ENCODE peak calls at places on chromosomes 6 and 20, in eight cellular contexts. One of them, this sample, is unnamed.

GRCh38 chr6:50721978-50722377 is 8.7 kb downstream of the TFAP2D start:
- DNase-seq in effector CD8-positive, alpha-beta T cell: no peak
- DNase-seq in A172: no peak
- DNase-seq in HCT116: no peak
- DNase-seq in fibroblast of lung: no peak
- DNase-seq in myocyte: no peak
- DNase-seq in astrocyte of the cerebellum: no peak
- DNase-seq in progenitor cell of endocrine pancreas: no peak
- DNase-seq in this sample: no peak

GRCh38 chr6:144989319-144990099 is 704.4 kb downstream of the UTRN start:
- DNase-seq in effector CD8-positive, alpha-beta T cell: no peak
- DNase-seq in A172: no peak
- DNase-seq in HCT116: no peak
- DNase-seq in fibroblast of lung: no peak
- DNase-seq in myocyte: no peak
- DNase-seq in astrocyte of the cerebellum: no peak
- DNase-seq in progenitor cell of endocrine pancreas: no peak
- DNase-seq in this sample: no peak

GRCh38 chr20:45300961-45301360 is 5.7 kb upstream of the RBPJL start:
- DNase-seq in effector CD8-positive, alpha-beta T cell: no peak
- DNase-seq in A172: peak
- DNase-seq in HCT116: peak
- DNase-seq in fibroblast of lung: no peak
- DNase-seq in myocyte: no peak
- DNase-seq in astrocyte of the cerebellum: no peak
- DNase-seq in progenitor cell of endocrine pancreas: peak
- DNase-seq in this sample: no peak

GRCh38 chr6:139996253-139996834 is 621.9 kb upstream of the CITED2 start:
- DNase-seq in effector CD8-positive, alpha-beta T cell: no peak
- DNase-seq in A172: peak
- DNase-seq in HCT116: no peak
- DNase-seq in fibroblast of lung: peak
- DNase-seq in myocyte: peak
- DNase-seq in astrocyte of the cerebellum: no peak
- DNase-seq in progenitor cell of endocrine pancreas: no peak
- DNase-seq in this sample: no peak

GRCh38 chr20:63680857-63681608 is 15.4 kb upstream of the TNFRSF6B start:
- DNase-seq in effector CD8-positive, alpha-beta T cell: no peak
- DNase-seq in A172: no peak
- DNase-seq in HCT116: no peak
- DNase-seq in fibroblast of lung: no peak
- DNase-seq in myocyte: no peak
- DNase-seq in astrocyte of the cerebellum: no peak
- DNase-seq in progenitor cell of endocrine pancreas: no peak
- DNase-seq in this sample: no peak

GRCh38 chr6:47780510-47781356 is 1.1 kb upstream of the OPN5 start:
- DNase-seq in effector CD8-positive, alpha-beta T cell: no peak
- DNase-seq in A172: peak
- DNase-seq in HCT116: peak
- DNase-seq in fibroblast of lung: peak
- DNase-seq in myocyte: peak
- DNase-seq in astrocyte of the cerebellum: peak
- DNase-seq in progenitor cell of endocrine pancreas: no peak
- DNase-seq in this sample: peak

GRCh38 chr6:56370591-56371198 is 123.3 kb upstream of the COL21A1 start:
- DNase-seq in effector CD8-positive, alpha-beta T cell: no peak
- DNase-seq in A172: peak
- DNase-seq in HCT116: no peak
- DNase-seq in fibroblast of lung: peak
- DNase-seq in myocyte: peak
- DNase-seq in astrocyte of the cerebellum: peak
- DNase-seq in progenitor cell of endocrine pancreas: no peak
- DNase-seq in this sample: peak

GRCh38 chr20:58649288-58650180 is 1.5 kb upstream of the STX16 start:
- DNase-seq in effector CD8-positive, alpha-beta T cell: peak
- DNase-seq in A172: no peak
- DNase-seq in HCT116: no peak
- DNase-seq in fibroblast of lung: no peak
- DNase-seq in myocyte: no peak
- DNase-seq in astrocyte of the cerebellum: no peak
- DNase-seq in progenitor cell of endocrine pancreas: no peak
- DNase-seq in this sample: no peak

GRCh38 chr6:113067612-113068262 is 720.6 kb downstream of the RFPL4B start:
- DNase-seq in effector CD8-positive, alpha-beta T cell: no peak
- DNase-seq in A172: no peak
- DNase-seq in HCT116: no peak
- DNase-seq in fibroblast of lung: peak
- DNase-seq in myocyte: peak
- DNase-seq in astrocyte of the cerebellum: peak
- DNase-seq in progenitor cell of endocrine pancreas: no peak
- DNase-seq in this sample: peak

GRCh38 chr6:16324622-16325225 is 86.3 kb downstream of the GMPR start:
- DNase-seq in effector CD8-positive, alpha-beta T cell: no peak
- DNase-seq in A172: no peak
- DNase-seq in HCT116: no peak
- DNase-seq in fibroblast of lung: no peak
- DNase-seq in myocyte: no peak
- DNase-seq in astrocyte of the cerebellum: peak
- DNase-seq in progenitor cell of endocrine pancreas: no peak
- DNase-seq in this sample: no peak

GRCh38 chr6:55925292-55925691 is 49.9 kb upstream of the BMP5 start:
- DNase-seq in effector CD8-positive, alpha-beta T cell: no peak
- DNase-seq in A172: peak
- DNase-seq in HCT116: peak
- DNase-seq in fibroblast of lung: peak
- DNase-seq in myocyte: no peak
- DNase-seq in astrocyte of the cerebellum: peak
- DNase-seq in progenitor cell of endocrine pancreas: no peak
- DNase-seq in this sample: peak

GRCh38 chr6:106051241-106051640 is 34.9 kb upstream of the PRDM1 start:
- DNase-seq in effector CD8-positive, alpha-beta T cell: no peak
- DNase-seq in A172: no peak
- DNase-seq in HCT116: no peak
- DNase-seq in fibroblast of lung: no peak
- DNase-seq in myocyte: no peak
- DNase-seq in astrocyte of the cerebellum: no peak
- DNase-seq in progenitor cell of endocrine pancreas: no peak
- DNase-seq in this sample: no peak

GRCh38 chr6:151004415-151005024 is 139.0 kb downstream of the MTHFD1L start:
- DNase-seq in effector CD8-positive, alpha-beta T cell: no peak
- DNase-seq in A172: peak
- DNase-seq in HCT116: no peak
- DNase-seq in fibroblast of lung: peak
- DNase-seq in myocyte: no peak
- DNase-seq in astrocyte of the cerebellum: peak
- DNase-seq in progenitor cell of endocrine pancreas: no peak
- DNase-seq in this sample: peak

GRCh38 chr6:109379706-109380105 is 2.6 kb downstream of the CD164 start:
- DNase-seq in effector CD8-positive, alpha-beta T cell: no peak
- DNase-seq in A172: no peak
- DNase-seq in HCT116: no peak
- DNase-seq in fibroblast of lung: no peak
- DNase-seq in myocyte: no peak
- DNase-seq in astrocyte of the cerebellum: no peak
- DNase-seq in progenitor cell of endocrine pancreas: no peak
- DNase-seq in this sample: peak

GRCh38 chr6:110537208-110538123 is 61.1 kb upstream of the SLC22A16 start:
- DNase-seq in effector CD8-positive, alpha-beta T cell: no peak
- DNase-seq in A172: peak
- DNase-seq in HCT116: peak
- DNase-seq in fibroblast of lung: peak
- DNase-seq in myocyte: peak
- DNase-seq in astrocyte of the cerebellum: peak
- DNase-seq in progenitor cell of endocrine pancreas: no peak
- DNase-seq in this sample: peak

GRCh38 chr20:10609276-10609675 is 64.5 kb downstream of the JAG1 start:
- DNase-seq in effector CD8-positive, alpha-beta T cell: no peak
- DNase-seq in A172: no peak
- DNase-seq in HCT116: no peak
- DNase-seq in fibroblast of lung: peak
- DNase-seq in myocyte: peak
- DNase-seq in astrocyte of the cerebellum: no peak
- DNase-seq in progenitor cell of endocrine pancreas: no peak
- DNase-seq in this sample: peak

GRCh38 chr6:169160855-169161560 is 92.6 kb downstream of the THBS2 start:
- DNase-seq in effector CD8-positive, alpha-beta T cell: no peak
- DNase-seq in A172: no peak
- DNase-seq in HCT116: no peak
- DNase-seq in fibroblast of lung: no peak
- DNase-seq in myocyte: no peak
- DNase-seq in astrocyte of the cerebellum: no peak
- DNase-seq in progenitor cell of endocrine pancreas: no peak
- DNase-seq in this sample: no peak

GRCh38 chr6:35181933-35182612 is 31.7 kb upstream of the SCUBE3 start:
- DNase-seq in effector CD8-positive, alpha-beta T cell: no peak
- DNase-seq in A172: peak
- DNase-seq in HCT116: peak
- DNase-seq in fibroblast of lung: peak
- DNase-seq in myocyte: peak
- DNase-seq in astrocyte of the cerebellum: peak
- DNase-seq in progenitor cell of endocrine pancreas: no peak
- DNase-seq in this sample: peak

This sample was measured in adipocyte.